ENCODE peak calls at places on chromosomes 6 and 20, in five cellular contexts. T is SHP77, R is LHCN-M2, I is T-helper 17 cell, J is sciatic nerve. V is an unnamed sample.

GRCh38 chr20:56360133-56360898 is 1.5 kb downstream of the FAM210B start:
- DNase-seq in T (peak), J (no peak), I (no peak), R (no peak), V (no peak)

GRCh38 chr6:170243386-170243785 is 47.5 kb downstream of the DLL1 start:
- DNase-seq in R (no peak), T (no peak), I (no peak), J (no peak), V (peak)

GRCh38 chr6:125357515-125358256 is 55.9 kb upstream of the HDDC2 start:
- DNase-seq in I (no peak), T (peak), J (peak), R (no peak), V (no peak)

GRCh38 chr6:53734473-53735299 is 60.1 kb upstream of the LRRC1 start:
- DNase-seq in R (peak), J (no peak), T (peak), I (no peak), V (peak)

GRCh38 chr6:52595796-52596130 is 18.9 kb upstream of the TRAM2 start:
- DNase-seq in T (no peak), R (peak), I (no peak), J (no peak), V (no peak)

GRCh38 chr20:48339147-48339985 is 488.4 kb downstream of the PREX1 start:
- DNase-seq in I (no peak), T (no peak), J (no peak), R (peak), V (no peak)

GRCh38 chr6:166862287-166862977 is 93.9 kb downstream of the RNASET2 start:
- DNase-seq in T (no peak), R (no peak), J (no peak), I (peak), V (peak)

GRCh38 chr6:5205877-5206840 is 54.6 kb downstream of the LYRM4 start:
- DNase-seq in T (peak), I (no peak), R (peak), J (peak), V (peak)

GRCh38 chr20:24472426-24472825 is 3.0 kb downstream of the SYNDIG1 start:
- DNase-seq in T (no peak), I (no peak), J (no peak), R (no peak), V (no peak)

GRCh38 chr20:31595654-31596411 is 9.3 kb upstream of the ID1 start:
- DNase-seq in T (peak), I (no peak), J (peak), R (peak), V (no peak)

GRCh38 chr20:52645822-52646221 is 326.3 kb upstream of the TSHZ2 start:
- DNase-seq in R (no peak), J (no peak), I (no peak), T (no peak), V (no peak)

GRCh38 chr20:51022803-51023616 is at the start of gene KCNG1:
- DNase-seq in I (no peak), T (no peak), R (peak), J (no peak), V (peak)

GRCh38 chr20:1813101-1813529 is 82.1 kb upstream of the SIRPA start:
- DNase-seq in R (peak), I (no peak), T (no peak), J (peak), V (no peak)

GRCh38 chr6:136035378-136036070 is 184.0 kb downstream of the PDE7B start:
- DNase-seq in I (no peak), R (peak), T (no peak), J (no peak), V (no peak)

GRCh38 chr20:6231551-6231950 is 108.7 kb upstream of the FERMT1 start:
- DNase-seq in R (no peak), J (no peak), I (no peak), T (no peak), V (no peak)

GRCh38 chr6:158894192-158894591 is 75.0 kb upstream of the EZR start:
- DNase-seq in R (peak), I (no peak), T (no peak), J (no peak), V (no peak)

GRCh38 chr6:93105017-93105416 is 314.3 kb downstream of the EPHA7 start:
- DNase-seq in R (peak), I (no peak), J (no peak), T (no peak), V (no peak)

GRCh38 chr6:112760831-112761230 is 413.7 kb downstream of the RFPL4B start:
- DNase-seq in J (no peak), T (no peak), R (no peak), I (no peak), V (no peak)

GRCh38 chr20:434221-434620 is 26.1 kb downstream of the RBCK1 start:
- DNase-seq in R (no peak), I (no peak), T (no peak), J (peak), V (no peak)

GRCh38 chr6:56786256-56786655 is 143.6 kb upstream of the DST start:
- DNase-seq in R (no peak), J (no peak), T (no peak), I (no peak), V (no peak)

GRCh38 chr6:151699719-151700118 is 107.8 kb upstream of the ESR1 start:
- DNase-seq in T (no peak), I (no peak), R (no peak), J (no peak), V (no peak)

V was measured in NCI-H510A treated with DMSO at 0.1 percent for 48 hours.